ENCODE peak calls at places on chromosomes 4 and X, in six cellular contexts. X is stimulated activated naive CD8-positive, alpha-beta T cell treated with anti-CD3 and anti-CD28 coated beads, Interleukin-15, amount 100 ng/mL, for 72 hours; S is ovary; W is colonic mucosa; Q is NCI-H510A treated with DMSO at 0.1 percent for 48 hours; M is Peyer's patch. H is an unnamed sample.
A peak's percentile ranks its signal among the peaks of the same experiment; 100 is the strongest.

GRCh38 chr4:183436417-183436816 is 8.0 kb upstream of the CDKN2AIP start:
- DNase-seq in X (no peak), S (no peak), W (peak; percentile 16), Q (no peak), M (no peak), H (no peak)

GRCh38 chr4:119564106-119564505 is 64.5 kb downstream of the PDE5A start:
- DNase-seq in X (no peak), S (no peak), W (no peak), Q (no peak), M (no peak), H (no peak)

GRCh38 chrX:110477593-110478228 is 119.1 kb downstream of the RTL9 start:
- DNase-seq in X (no peak), S (no peak), W (no peak), Q (no peak), M (no peak), H (no peak)

GRCh38 chr4:3669553-3669949 is 96.6 kb upstream of the ADRA2C start:
- DNase-seq in X (no peak), S (no peak), W (no peak), Q (no peak), M (no peak), H (no peak)

GRCh38 chr4:185398618-185399017 is 2.0 kb downstream of the ANKRD37 start:
- DNase-seq in X (no peak), S (no peak), W (no peak), Q (no peak), M (no peak), H (no peak)

GRCh38 chr4:78293348-78293747 is 236.2 kb downstream of the FRAS1 start:
- DNase-seq in X (no peak), S (no peak), W (no peak), Q (no peak), M (no peak), H (no peak)

GRCh38 chr4:74447636-74448233 is 2.8 kb downstream of the AREG start:
- DNase-seq in X (no peak), S (no peak), W (no peak), Q (no peak), M (no peak), H (no peak)

GRCh38 chr4:112938461-112939058 is 110.9 kb upstream of the ANK2 start:
- DNase-seq in X (no peak), S (no peak), W (no peak), Q (peak; percentile 32), M (no peak), H (no peak)

GRCh38 chr4:94256833-94257232 is 49.2 kb downstream of the SMARCAD1 start:
- DNase-seq in X (no peak), S (no peak), W (no peak), Q (no peak), M (no peak), H (no peak)

GRCh38 chr4:10061650-10062415 is 40.5 kb upstream of the SLC2A9 start:
- DNase-seq in X (no peak), S (no peak), W (no peak), Q (no peak), M (no peak), H (no peak)

GRCh38 chrX:16786791-16787735 is 797 bp downstream of the TXLNG start:
- DNase-seq in X (peak; percentile 45), S (peak; percentile 61), W (no peak), Q (no peak), M (peak; percentile 49), H (peak; percentile 38)

GRCh38 chrX:103864149-103864548 is 32.1 kb upstream of the RAB9B start:
- DNase-seq in X (no peak), S (no peak), W (no peak), Q (no peak), M (no peak), H (no peak)

GRCh38 chr4:4864940-4865704 is 5.7 kb downstream of the MSX1 start:
- DNase-seq in X (no peak), S (no peak), W (no peak), Q (no peak), M (no peak), H (no peak)

GRCh38 chr4:88779431-88779830 is 81.8 kb upstream of the NAP1L5 start:
- DNase-seq in X (no peak), S (no peak), W (no peak), Q (no peak), M (no peak), H (no peak)

GRCh38 chr4:185514182-185514697 is 21.1 kb downstream of the PDLIM3 start:
- DNase-seq in X (no peak), S (no peak), W (no peak), Q (no peak), M (no peak), H (no peak)

GRCh38 chr4:1004071-1004418 is 7.4 kb upstream of the FGFRL1 start:
- DNase-seq in X (no peak), S (no peak), W (no peak), Q (no peak), M (no peak), H (no peak)

GRCh38 chrX:154370300-154370881 is 4.0 kb downstream of the FLNA start:
- DNase-seq in X (no peak), S (peak; percentile 55), W (no peak), Q (no peak), M (no peak), H (no peak)

GRCh38 chr4:32136081-32136787 is 1416.1 kb downstream of the PCDH7 start:
- DNase-seq in X (no peak), S (no peak), W (no peak), Q (no peak), M (no peak), H (no peak)

GRCh38 chr4:41160010-41160789 is 54.1 kb downstream of the APBB2 start:
- DNase-seq in X (no peak), S (no peak), W (no peak), Q (no peak), M (no peak), H (no peak)

GRCh38 chr4:22356996-22357596 is 158.8 kb downstream of the ADGRA3 start:
- DNase-seq in X (no peak), S (no peak), W (no peak), Q (peak; percentile 13), M (no peak), H (no peak)

GRCh38 chr4:38128478-38129451 is 168.6 kb downstream of the PTTG2 start:
- DNase-seq in X (peak; percentile 79), S (no peak), W (peak; percentile 49), Q (no peak), M (peak; percentile 72), H (peak; percentile 60)

GRCh38 chrX:24034485-24034884 is 7.5 kb upstream of the KLHL15 start:
- DNase-seq in X (no peak), S (no peak), W (no peak), Q (no peak), M (no peak), H (no peak)